ENCODE peak calls at places on chromosomes 1 and 21, in nine cellular contexts. One of them, this sample, is unnamed.

GRCh38 chr1:99467645-99468044 is 178.3 kb upstream of the PALMD start:
- DNase-seq in esophagus muscularis mucosa: no peak
- DNase-seq in ovary: no peak
- DNase-seq in sigmoid colon: no peak
- DNase-seq in A549: no peak
- DNase-seq in GM12878: no peak
- DNase-seq in transverse colon: no peak
- DNase-seq in tibial nerve: no peak
- DNase-seq in suprapubic skin: no peak
- DNase-seq in this sample: no peak

GRCh38 chr1:32754282-32755097 is 51.9 kb upstream of the SYNC start:
- DNase-seq in esophagus muscularis mucosa: no peak
- DNase-seq in ovary: peak; percentile 66
- DNase-seq in sigmoid colon: no peak
- DNase-seq in A549: no peak
- DNase-seq in GM12878: no peak
- DNase-seq in transverse colon: no peak
- DNase-seq in tibial nerve: no peak
- DNase-seq in suprapubic skin: no peak
- DNase-seq in this sample: peak; percentile 75

GRCh38 chr1:146012703-146013565 is 8.6 kb downstream of the HJV start:
- DNase-seq in esophagus muscularis mucosa: no peak
- DNase-seq in ovary: no peak
- DNase-seq in sigmoid colon: peak; percentile 57
- DNase-seq in A549: peak; percentile 69
- DNase-seq in GM12878: no peak
- DNase-seq in transverse colon: no peak
- DNase-seq in tibial nerve: no peak
- DNase-seq in suprapubic skin: no peak
- DNase-seq in this sample: peak; percentile 39

GRCh38 chr1:172041689-172042088 is 200.4 kb downstream of the DNM3 start:
- DNase-seq in esophagus muscularis mucosa: no peak
- DNase-seq in ovary: no peak
- DNase-seq in sigmoid colon: no peak
- DNase-seq in A549: no peak
- DNase-seq in GM12878: no peak
- DNase-seq in transverse colon: no peak
- DNase-seq in tibial nerve: no peak
- DNase-seq in suprapubic skin: no peak
- DNase-seq in this sample: no peak

GRCh38 chr1:180027949-180028445 is 73.4 kb downstream of the CEP350 start:
- DNase-seq in esophagus muscularis mucosa: no peak
- DNase-seq in ovary: no peak
- DNase-seq in sigmoid colon: no peak
- DNase-seq in A549: no peak
- DNase-seq in GM12878: no peak
- DNase-seq in transverse colon: no peak
- DNase-seq in tibial nerve: no peak
- DNase-seq in suprapubic skin: no peak
- DNase-seq in this sample: no peak

GRCh38 chr1:25355841-25356395 is 17.8 kb downstream of the TMEM50A start:
- DNase-seq in esophagus muscularis mucosa: no peak
- DNase-seq in ovary: no peak
- DNase-seq in sigmoid colon: no peak
- DNase-seq in A549: no peak
- DNase-seq in GM12878: no peak
- DNase-seq in transverse colon: no peak
- DNase-seq in tibial nerve: no peak
- DNase-seq in suprapubic skin: no peak
- DNase-seq in this sample: no peak

GRCh38 chr1:168609133-168609715 is 32.8 kb downstream of the XCL1 start:
- DNase-seq in esophagus muscularis mucosa: peak; percentile 91
- DNase-seq in ovary: peak; percentile 74
- DNase-seq in sigmoid colon: peak; percentile 71
- DNase-seq in A549: no peak
- DNase-seq in GM12878: no peak
- DNase-seq in transverse colon: no peak
- DNase-seq in tibial nerve: no peak
- DNase-seq in suprapubic skin: no peak
- DNase-seq in this sample: no peak

GRCh38 chr1:18513995-18514394 is 33.3 kb downstream of the KLHDC7A start:
- DNase-seq in esophagus muscularis mucosa: peak; percentile 78
- DNase-seq in ovary: no peak
- DNase-seq in sigmoid colon: no peak
- DNase-seq in A549: no peak
- DNase-seq in GM12878: no peak
- DNase-seq in transverse colon: no peak
- DNase-seq in tibial nerve: no peak
- DNase-seq in suprapubic skin: no peak
- DNase-seq in this sample: peak; percentile 62

GRCh38 chr21:29904359-29905282 is 35.2 kb downstream of the GRIK1 start:
- DNase-seq in esophagus muscularis mucosa: no peak
- DNase-seq in ovary: no peak
- DNase-seq in sigmoid colon: no peak
- DNase-seq in A549: no peak
- DNase-seq in GM12878: no peak
- DNase-seq in transverse colon: no peak
- DNase-seq in tibial nerve: no peak
- DNase-seq in suprapubic skin: no peak
- DNase-seq in this sample: no peak

GRCh38 chr1:206717237-206717989 is 32.7 kb downstream of the MAPKAPK2 start:
- DNase-seq in esophagus muscularis mucosa: no peak
- DNase-seq in ovary: no peak
- DNase-seq in sigmoid colon: peak; percentile 69
- DNase-seq in A549: no peak
- DNase-seq in GM12878: peak; percentile 88
- DNase-seq in transverse colon: peak; percentile 42
- DNase-seq in tibial nerve: no peak
- DNase-seq in suprapubic skin: peak; percentile 34
- DNase-seq in this sample: no peak

GRCh38 chr21:16589046-16589445 is 859.3 kb downstream of the USP25 start:
- DNase-seq in esophagus muscularis mucosa: no peak
- DNase-seq in ovary: no peak
- DNase-seq in sigmoid colon: no peak
- DNase-seq in A549: no peak
- DNase-seq in GM12878: no peak
- DNase-seq in transverse colon: no peak
- DNase-seq in tibial nerve: no peak
- DNase-seq in suprapubic skin: no peak
- DNase-seq in this sample: no peak

GRCh38 chr1:55071477-55071876 is 32.1 kb downstream of the PCSK9 start:
- DNase-seq in esophagus muscularis mucosa: peak; percentile 47
- DNase-seq in ovary: no peak
- DNase-seq in sigmoid colon: no peak
- DNase-seq in A549: peak; percentile 44
- DNase-seq in GM12878: no peak
- DNase-seq in transverse colon: no peak
- DNase-seq in tibial nerve: no peak
- DNase-seq in suprapubic skin: no peak
- DNase-seq in this sample: no peak

GRCh38 chr1:203351037-203351625 is at the start of gene FMOD:
- DNase-seq in esophagus muscularis mucosa: no peak
- DNase-seq in ovary: peak; percentile 80
- DNase-seq in sigmoid colon: peak; percentile 93
- DNase-seq in A549: no peak
- DNase-seq in GM12878: no peak
- DNase-seq in transverse colon: peak; percentile 62
- DNase-seq in tibial nerve: peak; percentile 48
- DNase-seq in suprapubic skin: no peak
- DNase-seq in this sample: peak; percentile 79

GRCh38 chr1:4344065-4344753 is 310.2 kb upstream of the AJAP1 start:
- DNase-seq in esophagus muscularis mucosa: no peak
- DNase-seq in ovary: no peak
- DNase-seq in sigmoid colon: no peak
- DNase-seq in A549: no peak
- DNase-seq in GM12878: peak; percentile 9
- DNase-seq in transverse colon: no peak
- DNase-seq in tibial nerve: no peak
- DNase-seq in suprapubic skin: no peak
- DNase-seq in this sample: no peak

GRCh38 chr1:47906009-47906432 is 91.2 kb downstream of the TRABD2B start:
- DNase-seq in esophagus muscularis mucosa: no peak
- DNase-seq in ovary: no peak
- DNase-seq in sigmoid colon: no peak
- DNase-seq in A549: no peak
- DNase-seq in GM12878: no peak
- DNase-seq in transverse colon: no peak
- DNase-seq in tibial nerve: no peak
- DNase-seq in suprapubic skin: no peak
- DNase-seq in this sample: peak; percentile 44

GRCh38 chr1:208120426-208120790 is 123.8 kb downstream of the PLXNA2 start:
- DNase-seq in esophagus muscularis mucosa: no peak
- DNase-seq in ovary: no peak
- DNase-seq in sigmoid colon: no peak
- DNase-seq in A549: no peak
- DNase-seq in GM12878: no peak
- DNase-seq in transverse colon: no peak
- DNase-seq in tibial nerve: no peak
- DNase-seq in suprapubic skin: no peak
- DNase-seq in this sample: no peak

GRCh38 chr1:214957330-214958137 is 125.0 kb upstream of the KCNK2 start:
- DNase-seq in esophagus muscularis mucosa: no peak
- DNase-seq in ovary: no peak
- DNase-seq in sigmoid colon: no peak
- DNase-seq in A549: peak; percentile 6
- DNase-seq in GM12878: no peak
- DNase-seq in transverse colon: no peak
- DNase-seq in tibial nerve: no peak
- DNase-seq in suprapubic skin: peak; percentile 68
- DNase-seq in this sample: no peak

GRCh38 chr1:12034381-12034801 is 15.1 kb downstream of the MIIP start:
- DNase-seq in esophagus muscularis mucosa: no peak
- DNase-seq in ovary: peak; percentile 67
- DNase-seq in sigmoid colon: peak; percentile 74
- DNase-seq in A549: no peak
- DNase-seq in GM12878: no peak
- DNase-seq in transverse colon: no peak
- DNase-seq in tibial nerve: peak; percentile 63
- DNase-seq in suprapubic skin: no peak
- DNase-seq in this sample: no peak

GRCh38 chr1:83064589-83065242 is 934.2 kb downstream of the TTLL7 start:
- DNase-seq in esophagus muscularis mucosa: no peak
- DNase-seq in ovary: no peak
- DNase-seq in sigmoid colon: no peak
- DNase-seq in A549: no peak
- DNase-seq in GM12878: no peak
- DNase-seq in transverse colon: no peak
- DNase-seq in tibial nerve: no peak
- DNase-seq in suprapubic skin: no peak
- DNase-seq in this sample: no peak

GRCh38 chr1:176560681-176561080 is 97.7 kb downstream of the PAPPA2 start:
- DNase-seq in esophagus muscularis mucosa: peak; percentile 83
- DNase-seq in ovary: no peak
- DNase-seq in sigmoid colon: no peak
- DNase-seq in A549: no peak
- DNase-seq in GM12878: no peak
- DNase-seq in transverse colon: no peak
- DNase-seq in tibial nerve: no peak
- DNase-seq in suprapubic skin: no peak
- DNase-seq in this sample: no peak

GRCh38 chr1:230087722-230088115 is 20.7 kb downstream of the GALNT2 start:
- DNase-seq in esophagus muscularis mucosa: no peak
- DNase-seq in ovary: no peak
- DNase-seq in sigmoid colon: no peak
- DNase-seq in A549: no peak
- DNase-seq in GM12878: no peak
- DNase-seq in transverse colon: no peak
- DNase-seq in tibial nerve: no peak
- DNase-seq in suprapubic skin: no peak
- DNase-seq in this sample: no peak
- H3K4me1 ChIP-seq in esophagus muscularis mucosa: peaks cover 81% of the 10 kb centered on the region
- H3K4me1 ChIP-seq in ovary: peaks cover 21% of the 10 kb centered on the region
- H3K4me1 ChIP-seq in sigmoid colon: peaks cover 29% of the 10 kb centered on the region
- H3K4me1 ChIP-seq in A549: peaks cover 93% of the 10 kb centered on the region
- H3K4me1 ChIP-seq in GM12878: peaks cover 8% of the 10 kb centered on the region
- H3K4me1 ChIP-seq in transverse colon: peaks cover 16% of the 10 kb centered on the region
- H3K4me1 ChIP-seq in tibial nerve: peaks cover 27% of the 10 kb centered on the region
- H3K4me1 ChIP-seq in suprapubic skin: peaks cover 54% of the 10 kb centered on the region
- H3K4me1 ChIP-seq in this sample: peaks cover 17% of the 10 kb centered on the region

GRCh38 chr21:26881504-26882228 is 36.5 kb upstream of the ADAMTS1 start:
- DNase-seq in esophagus muscularis mucosa: no peak
- DNase-seq in ovary: no peak
- DNase-seq in sigmoid colon: no peak
- DNase-seq in A549: no peak
- DNase-seq in GM12878: no peak
- DNase-seq in transverse colon: no peak
- DNase-seq in tibial nerve: no peak
- DNase-seq in suprapubic skin: no peak
- DNase-seq in this sample: no peak
- TF ChIP-seq CTCF in esophagus muscularis mucosa: peak; percentile 44
- TF ChIP-seq CTCF in ovary: no peak
- TF ChIP-seq CTCF in sigmoid colon: no peak
- TF ChIP-seq CTCF in A549: no peak
- TF ChIP-seq CTCF in GM12878: no peak
- TF ChIP-seq CTCF in transverse colon: no peak
- TF ChIP-seq CTCF in tibial nerve: no peak
- TF ChIP-seq CTCF in suprapubic skin: no peak
- TF ChIP-seq CTCF in this sample: no peak

DNA sequence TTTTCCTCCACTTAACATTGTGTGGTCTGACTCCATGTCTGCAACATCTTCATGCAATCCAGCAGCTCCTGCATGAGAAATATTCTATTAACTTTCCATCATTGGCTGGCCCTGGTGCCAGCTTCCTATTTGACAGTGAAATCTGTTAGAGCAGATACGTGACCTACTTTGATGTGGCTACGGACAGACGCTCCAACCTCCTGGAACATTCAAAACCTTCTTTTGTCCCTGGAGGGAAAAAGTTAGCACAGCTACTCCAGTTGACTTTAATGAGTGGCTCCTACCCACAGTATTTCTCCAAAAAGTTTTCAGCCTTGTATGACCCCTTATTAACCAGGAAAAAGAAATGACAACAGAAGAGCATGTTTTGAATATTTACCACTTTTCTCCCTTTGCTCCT is 22.0 kb downstream of the PRAMEF20 start:
- DNase-seq in esophagus muscularis mucosa: no peak
- DNase-seq in ovary: no peak
- DNase-seq in sigmoid colon: no peak
- DNase-seq in A549: no peak
- DNase-seq in GM12878: no peak
- DNase-seq in transverse colon: no peak
- DNase-seq in tibial nerve: no peak
- DNase-seq in suprapubic skin: no peak
- DNase-seq in this sample: no peak
- TF ChIP-seq EP300 in esophagus muscularis mucosa: no peak
- TF ChIP-seq EP300 in ovary: no peak
- TF ChIP-seq EP300 in sigmoid colon: no peak
- TF ChIP-seq EP300 in A549: no peak
- TF ChIP-seq EP300 in GM12878: no peak
- TF ChIP-seq EP300 in transverse colon: no peak
- TF ChIP-seq EP300 in tibial nerve: no peak
- TF ChIP-seq EP300 in suprapubic skin: no peak
- TF ChIP-seq EP300 in this sample: no peak

DNA sequence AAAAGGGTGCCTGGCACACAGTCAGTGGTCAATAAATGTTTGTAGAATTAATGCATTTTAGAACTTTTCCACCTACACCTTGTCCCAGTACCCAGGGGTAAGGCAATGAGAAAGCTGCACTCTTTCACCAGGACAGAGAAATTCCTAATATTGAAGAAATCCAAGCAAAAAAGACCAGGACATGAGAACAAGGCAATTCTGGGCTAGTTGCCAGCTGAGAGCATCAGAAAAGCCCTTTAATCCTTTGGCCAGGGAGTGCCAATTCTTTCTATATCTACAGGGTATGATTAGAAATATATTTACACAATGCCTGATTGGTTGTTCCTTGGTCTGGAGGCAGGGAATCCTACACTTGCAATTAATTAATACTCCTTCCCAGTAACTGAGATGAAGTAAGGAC is 492.4 kb upstream of the NFIA start:
- DNase-seq in esophagus muscularis mucosa: no peak
- DNase-seq in ovary: no peak
- DNase-seq in sigmoid colon: no peak
- DNase-seq in A549: no peak
- DNase-seq in GM12878: no peak
- DNase-seq in transverse colon: no peak
- DNase-seq in tibial nerve: no peak
- DNase-seq in suprapubic skin: no peak
- DNase-seq in this sample: no peak
- H3K4me1 ChIP-seq in esophagus muscularis mucosa: no peaks in the 10 kb centered on the region
- H3K4me1 ChIP-seq in ovary: no peaks in the 10 kb centered on the region
- H3K4me1 ChIP-seq in sigmoid colon: no peaks in the 10 kb centered on the region
- H3K4me1 ChIP-seq in A549: no peaks in the 10 kb centered on the region
- H3K4me1 ChIP-seq in GM12878: no peaks in the 10 kb centered on the region
- H3K4me1 ChIP-seq in transverse colon: no peaks in the 10 kb centered on the region
- H3K4me1 ChIP-seq in tibial nerve: no peaks in the 10 kb centered on the region
- H3K4me1 ChIP-seq in suprapubic skin: no peaks in the 10 kb centered on the region
- H3K4me1 ChIP-seq in this sample: no peaks in the 10 kb centered on the region

This sample was measured in stomach.